ENCODE peak calls at places on chromosomes 2 and 18, in six cellular contexts. G is adrenal gland, E is Caco-2, R is uterus, W is GM12878, C is prostate gland. P is an unnamed sample. For H3K4me1 and H3K9me3, the result is how much of the 10 kb centered on the place peaks cover.

GRCh38 chr18:80076379-80076778 is 32.7 kb upstream of the ADNP2 start:
- DNase-seq in C (no peak), W (no peak), E (no peak), G (no peak), R (no peak), P (no peak)

GRCh38 chr2:120893874-120894584 is 158.4 kb downstream of the GLI2 start:
- DNase-seq in R (no peak), G (no peak), C (no peak), E (no peak), W (no peak), P (no peak)

GRCh38 chr18:61824733-61825363 is 68.0 kb downstream of the RNF152 start:
- DNase-seq in R (no peak), C (no peak), G (no peak), W (no peak), E (no peak), P (no peak)

GRCh38 chr2:142874293-142874814 is 3.1 kb upstream of the KYNU start:
- DNase-seq in C (peak), E (peak), G (peak), W (no peak), R (peak), P (no peak)

GRCh38 chr2:46311651-46312223 is 14.5 kb downstream of the EPAS1 start:
- DNase-seq in W (no peak), G (no peak), C (no peak), R (no peak), E (no peak), P (no peak)

GRCh38 chr2:10559101-10559500 is 111.0 kb upstream of the ODC1 start:
- DNase-seq in E (no peak), G (no peak), W (no peak), C (no peak), R (no peak), P (no peak)

GRCh38 chr2:112547333-112547732 is 5.1 kb downstream of the POLR1B start:
- DNase-seq in G (peak), C (no peak), R (no peak), W (no peak), E (no peak), P (peak)

GRCh38 chr2:66843856-66844255 is 408.9 kb downstream of the MEIS1 start:
- DNase-seq in C (no peak), G (no peak), E (no peak), W (no peak), R (no peak), P (no peak)

GRCh38 chr18:13539050-13539449 is 187.3 kb downstream of the FAM210A start:
- DNase-seq in C (no peak), W (no peak), R (peak), E (no peak), G (no peak), P (no peak)

GRCh38 chr2:63827749-63828148 is 13.9 kb upstream of the UGP2 start:
- DNase-seq in E (peak), G (no peak), C (no peak), W (no peak), R (peak), P (no peak)

GRCh38 chr2:66849128-66849527 is 414.2 kb downstream of the MEIS1 start:
- DNase-seq in C (no peak), E (no peak), R (no peak), G (no peak), W (no peak), P (no peak)

GRCh38 chr18:80147418-80148315 is 38.6 kb downstream of the ADNP2 start:
- DNase-seq in R (peak), E (peak), G (peak), W (peak), C (peak), P (peak)

GRCh38 chr2:101330253-101330921 is 21.9 kb upstream of the RNF149 start:
- DNase-seq in C (no peak), W (no peak), G (peak), E (peak), R (no peak), P (peak)

GRCh38 chr2:213914510-213914909 is 496.3 kb upstream of the VWC2L start:
- DNase-seq in W (no peak), E (no peak), G (no peak), R (no peak), C (no peak), P (no peak)

GRCh38 chr2:200664770-200665494 is 79.1 kb downstream of the AOX1 start:
- DNase-seq in R (no peak), G (no peak), W (no peak), C (no peak), E (no peak), P (no peak)

GRCh38 chr2:240134956-240135520 is 1.1 kb downstream of the COPS9 start:
- DNase-seq in C (no peak), E (no peak), W (no peak), G (no peak), R (no peak), P (no peak)

GRCh38 chr2:195658541-195658890 is 1.5 kb downstream of the SLC39A10 start:
- DNase-seq in W (no peak), C (peak), E (no peak), G (peak), R (peak), P (no peak)

GRCh38 chr2:48448274-48449061 is 81.5 kb upstream of the STON1 start:
- DNase-seq in W (peak), E (no peak), R (no peak), G (no peak), C (peak), P (no peak)

GRCh38 chr2:47488870-47489584 is 86.1 kb downstream of the MSH2 start:
- DNase-seq in R (no peak), C (no peak), E (no peak), W (no peak), G (peak), P (no peak)

GRCh38 chr2:11932053-11932512 is 185.7 kb downstream of the LPIN1 start:
- DNase-seq in E (no peak), C (no peak), R (no peak), W (no peak), G (no peak), P (no peak)

GRCh38 chr2:187552959-187553681 is 1.1 kb downstream of the TFPI start:
- DNase-seq in C (no peak), W (no peak), R (no peak), G (no peak), E (no peak), P (no peak)

GRCh38 chr2:120737802-120738516 is 2.3 kb downstream of the GLI2 start:
- DNase-seq in W (no peak), E (no peak), R (no peak), C (peak), G (no peak), P (no peak)

GRCh38 chr2:178863856-178864620 is 56.8 kb upstream of the TTN start:
- DNase-seq in W (no peak), G (peak), C (no peak), E (no peak), R (peak), P (peak)

GRCh38 chr2:178865999-178866398 is 58.8 kb upstream of the TTN start:
- DNase-seq in G (no peak), C (no peak), E (no peak), R (no peak), W (no peak), P (no peak)

GRCh38 chr2:178865537-178865936 is 58.3 kb upstream of the TTN start:
- DNase-seq in R (no peak), W (no peak), E (no peak), C (no peak), G (no peak), P (no peak)

GRCh38 chr2:178863130-178863855 is 56.1 kb upstream of the TTN start:
- DNase-seq in C (no peak), G (no peak), W (no peak), R (no peak), E (no peak), P (no peak)

GRCh38 chr2:178865121-178865520 is 57.9 kb upstream of the TTN start:
- DNase-seq in W (no peak), C (no peak), E (no peak), R (no peak), G (peak), P (peak)
- H3K4me1 ChIP-seq in W (under half), C (under half), E (under half), R (under half), G (under half), P (half or more)

GRCh38 chr2:45009303-45009927 is at the start of gene SIX2:
- DNase-seq in C (peak), R (peak), W (no peak), G (peak), E (peak), P (peak)
- H3K9me3 ChIP-seq in C (under half), R (under half), W (under half), G (under half), E (under half), P (under half)

DNA sequence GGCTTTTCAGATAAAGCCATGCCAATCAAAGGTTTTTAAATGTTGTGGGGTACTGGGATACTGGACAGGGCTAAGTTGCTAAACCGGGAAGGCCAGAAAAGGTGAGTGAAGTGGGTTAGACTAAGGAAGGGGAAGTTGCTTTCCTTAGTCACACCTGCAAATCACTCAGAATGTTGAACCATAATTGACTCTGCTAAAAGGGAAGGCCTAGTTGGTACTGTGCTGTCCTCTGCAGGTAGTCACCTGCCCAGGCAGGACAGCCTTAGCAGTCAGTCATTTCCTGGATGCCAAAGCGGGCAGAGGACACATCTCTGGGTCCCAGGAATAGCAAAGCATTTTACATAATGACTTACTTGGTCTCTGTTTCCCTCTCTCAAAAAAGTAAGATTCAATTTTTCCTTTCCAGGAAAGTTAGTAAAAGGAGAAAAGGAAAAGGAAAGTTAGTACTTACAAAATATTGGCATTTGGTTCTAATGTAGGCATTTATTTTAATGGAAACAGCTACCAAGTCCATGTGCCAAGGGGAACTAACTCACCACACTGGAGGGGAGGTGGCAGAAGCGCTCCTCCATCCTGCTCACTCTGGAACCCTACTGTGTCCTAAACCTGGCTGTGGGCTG is 60.2 kb downstream of the RFTN2 start:
- DNase-seq in W (no peak), E (no peak), R (no peak), G (no peak), C (peak), P (no peak)
- TF ChIP-seq CTCF in W (peak), E (no peak), R (no peak), G (no peak), C (peak), P (no peak)

GRCh38 chr2:134133622-134134312 is 120.1 kb upstream of the MGAT5 start:
- DNase-seq in C (no peak), R (no peak), E (no peak), G (no peak), W (no peak), P (no peak)

GRCh38 chr2:134132487-134132857 is 121.4 kb upstream of the MGAT5 start:
- DNase-seq in G (no peak), R (no peak), W (no peak), E (peak), C (no peak), P (no peak)

GRCh38 chr2:134135793-134136192 is 118.1 kb upstream of the MGAT5 start:
- DNase-seq in E (no peak), R (no peak), C (no peak), W (no peak), G (no peak), P (no peak)

GRCh38 chr2:134134827-134135226 is 119.0 kb upstream of the MGAT5 start:
- DNase-seq in E (no peak), C (no peak), R (no peak), W (no peak), G (no peak), P (no peak)

DNA sequence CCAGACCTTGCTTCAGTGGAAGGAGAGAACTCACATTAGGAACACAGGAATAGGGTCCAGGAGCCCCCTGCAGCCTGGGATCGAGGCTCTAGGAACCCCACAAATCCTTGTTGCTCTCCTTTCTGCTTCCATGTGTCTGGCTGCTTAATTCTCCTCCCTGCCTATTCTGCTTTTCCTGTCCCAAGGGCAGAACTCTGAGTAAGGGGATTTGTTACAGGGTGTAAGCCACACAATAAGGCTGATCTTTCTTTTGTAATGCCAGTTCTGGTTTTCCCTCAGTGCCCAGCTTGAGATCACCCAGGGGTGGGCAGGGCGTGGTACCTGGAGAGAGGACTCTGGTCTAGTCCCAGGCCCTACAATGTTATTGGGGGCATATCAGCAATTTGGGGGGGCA is 119.6 kb upstream of the MGAT5 start:
- DNase-seq in R (no peak), C (no peak), G (no peak), W (no peak), E (no peak), P (no peak)
- H3K4me1 ChIP-seq in R (under half), C (under half), G (under half), W (under half), E (under half), P (under half)

DNA sequence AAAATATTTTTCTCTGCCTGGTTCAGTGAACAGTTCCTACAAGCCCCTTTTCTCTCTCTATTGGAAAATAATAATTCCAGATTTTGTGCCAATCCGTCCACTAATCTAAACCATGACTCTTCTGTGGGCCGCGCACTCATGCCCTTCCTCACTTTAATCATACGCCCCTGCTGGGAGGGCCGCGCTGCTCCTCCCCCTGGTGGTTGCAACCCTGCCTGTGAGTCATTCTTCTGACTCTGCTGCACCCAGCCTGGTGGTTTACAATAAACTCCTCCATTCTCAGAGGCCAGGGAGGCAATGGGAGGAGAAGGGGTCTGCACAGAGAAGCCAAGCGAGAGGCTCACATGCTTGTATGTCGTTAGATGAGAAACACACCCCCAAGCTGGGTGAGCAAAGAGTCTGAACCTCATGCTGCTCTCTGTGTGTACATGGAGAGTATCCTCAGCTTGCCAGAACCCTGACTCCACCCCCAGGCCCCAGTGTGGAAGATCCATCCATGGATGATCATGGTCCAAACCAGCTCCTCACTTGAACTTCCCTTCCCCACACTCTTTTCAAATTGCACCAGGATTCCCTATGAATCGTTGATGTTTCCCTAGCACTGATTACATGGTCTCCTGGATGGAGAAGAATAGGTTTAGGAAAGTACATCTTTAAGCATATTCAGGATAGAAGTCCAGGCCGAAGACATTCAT is 228.9 kb downstream of the ANKRD30B start:
- DNase-seq in R (no peak), G (no peak), W (no peak), C (no peak), E (no peak), P (no peak)
- H3K9me3 ChIP-seq in R (under half), G (under half), W (under half), C (under half), E (under half), P (under half)

GRCh38 chr18:55559735-55560134 is 28.3 kb downstream of the TCF4 start:
- DNase-seq in R (no peak), E (no peak), G (no peak), C (no peak), W (no peak), P (no peak)
- TF ChIP-seq CTCF in R (no peak), E (no peak), G (no peak), C (no peak), W (no peak), P (no peak)

GRCh38 chr18:57439985-57440330 is 4.8 kb downstream of the ONECUT2 start:
- DNase-seq in G (no peak), C (no peak), W (no peak), E (no peak), R (no peak), P (no peak)
- H3K4me1 ChIP-seq in G (under half), C (under half), W (under half), E (under half), R (under half), P (under half)

DNA sequence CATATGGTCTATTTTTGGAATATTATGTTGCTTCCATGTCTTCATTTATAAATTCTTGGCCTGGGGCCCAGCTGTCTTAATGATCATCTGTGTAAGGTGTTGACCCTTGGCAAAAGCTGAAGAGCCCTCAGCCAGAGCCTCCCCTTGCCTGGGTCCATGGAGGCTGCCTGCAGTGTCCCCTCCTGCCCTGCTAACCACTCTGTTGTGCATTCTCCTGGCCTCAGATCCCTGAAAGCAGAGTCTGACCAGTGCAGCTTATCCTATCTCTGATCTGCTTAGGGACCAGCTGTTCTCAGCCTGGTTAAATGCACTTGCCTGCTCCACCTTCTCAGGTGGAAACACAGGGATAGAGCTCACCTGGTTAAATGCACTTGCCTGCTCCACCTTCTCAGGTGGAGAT is 226.1 kb upstream of the APCDD1 start:
- DNase-seq in W (no peak), C (no peak), E (no peak), G (no peak), R (no peak), P (no peak)
- H3K9me3 ChIP-seq in W (under half), C (under half), E (under half), G (under half), R (under half), P (under half)

GRCh38 chr2:38174646-38175096 is 98.7 kb upstream of the CYP1B1 start:
- DNase-seq in C (peak), W (no peak), R (peak), E (no peak), G (no peak), P (no peak)

GRCh38 chr2:38176619-38177021 is 100.7 kb upstream of the CYP1B1 start:
- DNase-seq in C (no peak), G (no peak), R (no peak), E (no peak), W (no peak), P (no peak)

GRCh38 chr2:38178556-38179419 is 102.8 kb upstream of the CYP1B1 start:
- DNase-seq in W (peak), E (no peak), C (no peak), G (peak), R (peak), P (no peak)

GRCh38 chr2:38180754-38181153 is 104.8 kb upstream of the CYP1B1 start:
- DNase-seq in E (no peak), C (no peak), W (no peak), R (no peak), G (no peak), P (no peak)

GRCh38 chr2:38178142-38178541 is 102.2 kb upstream of the CYP1B1 start:
- DNase-seq in E (no peak), C (no peak), W (no peak), G (peak), R (no peak), P (peak)
- TF ChIP-seq CTCF in E (no peak), C (no peak), W (no peak), G (no peak), R (no peak), P (no peak)

P was measured in psoas muscle.